ENCODE peak calls at places on chromosomes 11 and 22, in seven cellular contexts. C, N, T, A, L, J and Z are unnamed samples. For H3K4me1 and H3K9me3, the result is how much of the 10 kb centered on the place peaks cover.

GRCh38 chr22:33038131-33038772 is 19.9 kb downstream of the SYN3 start:
- DNase-seq in C (no peak), L (no peak), J (no peak), A (no peak), N (no peak), T (no peak), Z (no peak)

GRCh38 chr11:82680252-82680651 is 53.4 kb downstream of the FAM181B start:
- DNase-seq in N (no peak), C (no peak), L (no peak), J (no peak), T (no peak), A (no peak), Z (peak)

GRCh38 chr11:80432051-80432450 is 991.2 kb upstream of the TENM4 start:
- DNase-seq in T (no peak), L (no peak), N (no peak), J (no peak), C (no peak), A (no peak), Z (peak)

GRCh38 chr11:11415786-11416390 is 62.8 kb upstream of the CSNK2A3 start:
- DNase-seq in L (no peak), J (no peak), T (peak), N (no peak), A (no peak), C (no peak), Z (no peak)

GRCh38 chr11:112132737-112133136 is 31.2 kb downstream of the IL18 start:
- DNase-seq in C (no peak), N (no peak), L (no peak), T (no peak), J (no peak), A (no peak), Z (no peak)

GRCh38 chr11:20840341-20840740 is 171.0 kb downstream of the NELL1 start:
- DNase-seq in J (no peak), N (no peak), A (no peak), L (no peak), T (no peak), C (no peak), Z (peak)

GRCh38 chr11:71450507-71450906 is 2.3 kb upstream of the DHCR7 start:
- DNase-seq in L (no peak), J (no peak), C (no peak), T (no peak), A (no peak), N (no peak), Z (no peak)

GRCh38 chr11:100808904-100809491 is 121.9 kb downstream of the ARHGAP42 start:
- DNase-seq in L (peak), T (peak), J (no peak), A (no peak), C (no peak), N (no peak), Z (no peak)

GRCh38 chr11:102603091-102603490 is 22.0 kb downstream of the MMP20 start:
- DNase-seq in C (no peak), T (peak), L (no peak), A (no peak), J (no peak), N (no peak), Z (no peak)

GRCh38 chr11:104323841-104324240 is 159.9 kb upstream of the PDGFD start:
- DNase-seq in A (no peak), J (no peak), L (no peak), N (no peak), C (no peak), T (no peak), Z (no peak)

GRCh38 chr11:31883435-31883834 is 72.3 kb upstream of the PAX6 start:
- DNase-seq in J (no peak), N (no peak), C (no peak), L (no peak), A (no peak), T (no peak), Z (no peak)

GRCh38 chr11:134626032-134626431 is 214.0 kb upstream of the B3GAT1 start:
- DNase-seq in T (no peak), A (no peak), N (no peak), L (no peak), C (no peak), J (no peak), Z (no peak)

GRCh38 chr11:118797510-118797909 is 6.5 kb upstream of the DDX6 start:
- DNase-seq in A (no peak), C (no peak), J (no peak), T (no peak), N (no peak), L (no peak), Z (peak)

GRCh38 chr11:112216591-112217105 is 9.6 kb upstream of the PTS start:
- DNase-seq in A (no peak), N (no peak), T (peak), C (no peak), J (no peak), L (no peak), Z (no peak)

GRCh38 chr11:125591659-125592304 is 870 bp upstream of the STT3A start:
- DNase-seq in A (peak), T (peak), L (no peak), J (no peak), C (peak), N (peak), Z (peak)

GRCh38 chr11:120335596-120335927 is 651 bp upstream of the ARHGEF12 start:
- DNase-seq in T (no peak), C (no peak), N (peak), A (no peak), L (no peak), J (no peak), Z (peak)

GRCh38 chr11:116257092-116257491 is 515.7 kb downstream of the BUD13 start:
- DNase-seq in C (no peak), A (no peak), J (no peak), L (no peak), N (no peak), T (no peak), Z (no peak)

GRCh38 chr22:37485714-37486223 is 415 bp downstream of the MFNG start:
- DNase-seq in J (no peak), A (no peak), L (no peak), N (no peak), C (peak), T (no peak), Z (peak)

GRCh38 chr11:45021692-45022130 is 71.0 kb upstream of the TP53I11 start:
- DNase-seq in L (no peak), J (peak), T (peak), A (peak), C (no peak), N (no peak), Z (peak)

GRCh38 chr22:35510481-35510934 is 30.1 kb upstream of the RASD2 start:
- DNase-seq in A (no peak), C (no peak), T (peak), L (no peak), J (no peak), N (no peak), Z (no peak)

GRCh38 chr11:117172678-117173421 is 5.7 kb upstream of the SIDT2 start:
- DNase-seq in T (no peak), N (no peak), A (no peak), C (no peak), L (no peak), J (no peak), Z (no peak)

GRCh38 chr11:61923166-61924015 is 6.0 kb upstream of the RAB3IL1 start:
- DNase-seq in T (peak), N (no peak), L (no peak), C (no peak), J (peak), A (peak), Z (no peak)

GRCh38 chr11:2724653-2725366 is 25.0 kb upstream of the KCNQ1OT1 start:
- DNase-seq in J (no peak), T (peak), C (no peak), N (no peak), A (no peak), L (no peak), Z (no peak)

GRCh38 chr11:35223429-35223828 is 84.5 kb downstream of the CD44 start:
- DNase-seq in C (no peak), N (no peak), A (no peak), J (no peak), L (no peak), T (peak), Z (peak)

GRCh38 chr11:122655527-122656072 is at the start of gene UBASH3B:
- DNase-seq in L (peak), N (peak), T (peak), A (peak), C (peak), J (peak), Z (peak)

GRCh38 chr11:128790200-128790599 is 76.9 kb downstream of the KCNJ1 start:
- DNase-seq in C (no peak), A (peak), N (no peak), L (no peak), T (peak), J (peak), Z (peak)

GRCh38 chr11:6727971-6728890 is 43.5 kb downstream of the OR2AG2 start:
- DNase-seq in J (no peak), N (no peak), C (no peak), A (no peak), L (peak), T (no peak), Z (no peak)

GRCh38 chr22:50114221-50114981 is 24.6 kb downstream of the MOV10L1 start:
- DNase-seq in N (no peak), T (peak), C (no peak), J (no peak), A (no peak), L (no peak), Z (no peak)

GRCh38 chr22:36224245-36224644 is 15.1 kb downstream of the APOL2 start:
- DNase-seq in A (no peak), J (no peak), T (no peak), C (no peak), N (no peak), L (no peak), Z (no peak)

GRCh38 chr11:73404048-73404447 is 27.8 kb downstream of the RELT start:
- DNase-seq in N (no peak), T (no peak), A (peak), C (no peak), L (peak), J (no peak), Z (peak)

GRCh38 chr11:78714539-78714938 is 139.9 kb upstream of the NARS2 start:
- DNase-seq in C (no peak), L (no peak), A (no peak), J (no peak), N (no peak), T (no peak), Z (no peak)

GRCh38 chr22:24165673-24166072 is 15.6 kb upstream of the SUSD2 start:
- DNase-seq in J (no peak), N (no peak), C (no peak), A (no peak), T (peak), L (no peak), Z (no peak)

GRCh38 chr11:34323601-34324000 is 34.2 kb downstream of the ABTB2 start:
- DNase-seq in T (no peak), A (no peak), J (no peak), N (no peak), C (no peak), L (no peak), Z (no peak)

GRCh38 chr22:22357024-22357868 is 112.7 kb downstream of the VPREB1 start:
- DNase-seq in J (no peak), L (peak), A (peak), N (peak), C (peak), T (peak), Z (peak)

GRCh38 chr22:22358136-22358535 is 113.5 kb downstream of the VPREB1 start:
- DNase-seq in A (no peak), T (no peak), J (no peak), N (no peak), L (no peak), C (peak), Z (no peak)

GRCh38 chr22:22359465-22359864 is 114.9 kb downstream of the VPREB1 start:
- DNase-seq in C (no peak), A (no peak), L (no peak), N (no peak), J (no peak), T (no peak), Z (no peak)

GRCh38 chr22:22360014-22360413 is 115.4 kb downstream of the VPREB1 start:
- DNase-seq in T (no peak), N (no peak), L (no peak), A (no peak), J (no peak), C (no peak), Z (no peak)

DNA sequence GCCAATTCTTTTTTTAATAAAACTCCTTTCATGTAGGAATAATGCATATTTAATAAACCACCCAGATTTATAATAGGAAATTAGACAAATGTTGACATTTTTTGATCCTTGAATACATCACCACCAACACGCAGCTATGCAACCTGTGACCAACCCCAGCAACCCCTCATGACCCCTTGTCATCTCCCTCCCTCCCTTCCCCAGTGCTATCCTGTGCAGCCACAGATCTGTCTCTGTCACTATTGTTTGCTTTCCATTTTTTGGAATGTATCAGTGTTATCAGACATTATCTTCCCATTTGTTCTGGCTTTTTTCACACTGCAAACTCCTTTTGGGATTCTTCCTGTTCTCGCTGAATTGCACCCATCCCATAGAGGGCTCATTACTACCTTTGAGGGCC is 114.1 kb downstream of the VPREB1 start:
- DNase-seq in A (no peak), C (no peak), N (no peak), T (no peak), J (no peak), L (no peak), Z (no peak)
- H3K4me1 ChIP-seq in A (under half), C (under half), N (under half), T (under half), J (under half), L (under half), Z (under half)

DNA sequence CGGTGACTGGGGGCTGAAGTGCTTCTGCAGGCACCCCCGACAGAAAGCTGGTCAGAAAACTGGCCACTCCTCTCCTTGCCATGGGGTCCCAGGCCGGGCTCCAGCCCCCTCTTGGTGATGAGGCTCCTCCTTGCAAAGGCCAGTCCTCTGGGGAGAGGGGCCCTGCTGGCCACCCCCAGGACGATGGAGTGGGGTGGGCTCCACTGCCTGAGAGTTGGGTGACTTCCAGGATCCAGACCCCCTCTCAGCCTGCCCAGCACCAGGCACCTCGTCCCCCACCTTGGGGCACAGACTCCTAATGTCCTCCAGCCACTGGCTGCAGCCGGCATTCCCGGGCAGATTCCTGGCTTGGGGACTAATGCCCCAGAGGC is 441 bp upstream of the RPS6KA4 start:
- DNase-seq in L (no peak), T (no peak), N (no peak), A (no peak), J (no peak), C (no peak), Z (no peak)
- H3K9me3 ChIP-seq in L (under half), T (under half), N (under half), A (under half), J (under half), C (under half), Z (under half)

DNA sequence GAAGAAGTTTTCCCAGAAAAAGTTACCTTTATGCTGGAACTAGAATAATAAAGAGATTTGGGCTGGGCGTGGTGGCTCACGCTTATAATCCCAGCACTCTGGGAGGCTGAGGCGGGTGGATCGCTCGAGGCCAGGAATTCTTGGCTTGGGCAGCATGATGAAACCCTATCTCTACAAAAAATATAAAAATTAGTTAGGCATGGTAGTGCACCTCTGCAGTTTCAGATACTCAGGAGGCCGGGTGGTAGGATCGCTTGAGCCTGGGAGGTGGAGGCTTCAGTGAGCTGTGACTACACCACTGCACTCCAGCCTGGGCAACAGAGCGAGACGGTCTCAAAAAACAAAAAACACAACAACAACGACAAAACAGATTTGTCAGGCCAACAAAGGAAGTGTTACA is 119.3 kb upstream of the OR9Q1 start:
- DNase-seq in J (no peak), N (no peak), T (no peak), C (no peak), L (no peak), A (no peak), Z (no peak)
- H3K4me3 ChIP-seq in J (peak), N (no peak), T (no peak), C (no peak), L (no peak), A (peak), Z (no peak)

GRCh38 chr22:44049369-44050231 is 25.5 kb downstream of the PARVB start:
- DNase-seq in L (no peak), A (no peak), T (no peak), N (no peak), J (no peak), C (no peak), Z (no peak)

GRCh38 chr22:44047891-44048301 is 23.8 kb downstream of the PARVB start:
- DNase-seq in N (no peak), L (no peak), A (no peak), T (no peak), J (no peak), C (no peak), Z (no peak)

GRCh38 chr22:44042822-44043221 is 18.7 kb downstream of the PARVB start:
- DNase-seq in N (no peak), T (peak), L (no peak), C (no peak), A (no peak), J (no peak), Z (no peak)

GRCh38 chr22:44046485-44047141 is 22.5 kb downstream of the PARVB start:
- DNase-seq in C (no peak), J (no peak), L (no peak), A (peak), T (no peak), N (no peak), Z (no peak)

GRCh38 chr22:44045171-44045570 is 21.1 kb downstream of the PARVB start:
- DNase-seq in N (no peak), J (no peak), A (no peak), T (peak), C (no peak), L (no peak), Z (no peak)
- H3K4me1 ChIP-seq in N (under half), J (under half), A (under half), T (under half), C (under half), L (under half), Z (under half)